ENCODE peak calls at places on chromosomes 2 and 18, in five cellular contexts. One of them, this sample, is unnamed.

GRCh38 chr2:48249631-48250473 is 280.1 kb upstream of the STON1 start:
- DNase-seq in KBM-7: peak
- DNase-seq in stimulated activated CD4-positive, alpha-beta T cell treated with anti-CD3 and anti-CD28 coated beads, Interleukin-12 subunit alpha, Interleukin-12 subunit beta, amount 100 ng/mL, for 4 hours: no peak
- DNase-seq in GM10248: no peak
- DNase-seq in OCI-LY7: no peak
- DNase-seq in this sample: peak

GRCh38 chr2:188983427-188984101 is 9.4 kb downstream of the COL3A1 start:
- DNase-seq in KBM-7: no peak
- DNase-seq in stimulated activated CD4-positive, alpha-beta T cell treated with anti-CD3 and anti-CD28 coated beads, Interleukin-12 subunit alpha, Interleukin-12 subunit beta, amount 100 ng/mL, for 4 hours: no peak
- DNase-seq in GM10248: no peak
- DNase-seq in OCI-LY7: peak
- DNase-seq in this sample: peak

GRCh38 chr18:75683426-75683825 is 255.9 kb upstream of the SMIM21 start:
- DNase-seq in KBM-7: no peak
- DNase-seq in stimulated activated CD4-positive, alpha-beta T cell treated with anti-CD3 and anti-CD28 coated beads, Interleukin-12 subunit alpha, Interleukin-12 subunit beta, amount 100 ng/mL, for 4 hours: no peak
- DNase-seq in GM10248: no peak
- DNase-seq in OCI-LY7: no peak
- DNase-seq in this sample: no peak

GRCh38 chr2:224211821-224212220 is 172.7 kb upstream of the SERPINE2 start:
- DNase-seq in KBM-7: no peak
- DNase-seq in stimulated activated CD4-positive, alpha-beta T cell treated with anti-CD3 and anti-CD28 coated beads, Interleukin-12 subunit alpha, Interleukin-12 subunit beta, amount 100 ng/mL, for 4 hours: no peak
- DNase-seq in GM10248: no peak
- DNase-seq in OCI-LY7: peak
- DNase-seq in this sample: no peak

GRCh38 chr2:68837164-68837860 is 33.9 kb downstream of the BMP10 start:
- DNase-seq in KBM-7: peak
- DNase-seq in stimulated activated CD4-positive, alpha-beta T cell treated with anti-CD3 and anti-CD28 coated beads, Interleukin-12 subunit alpha, Interleukin-12 subunit beta, amount 100 ng/mL, for 4 hours: peak
- DNase-seq in GM10248: peak
- DNase-seq in OCI-LY7: peak
- DNase-seq in this sample: peak

GRCh38 chr2:100812141-100812540 is 7.8 kb upstream of the NPAS2 start:
- DNase-seq in KBM-7: no peak
- DNase-seq in stimulated activated CD4-positive, alpha-beta T cell treated with anti-CD3 and anti-CD28 coated beads, Interleukin-12 subunit alpha, Interleukin-12 subunit beta, amount 100 ng/mL, for 4 hours: no peak
- DNase-seq in GM10248: no peak
- DNase-seq in OCI-LY7: no peak
- DNase-seq in this sample: no peak

GRCh38 chr2:176582990-176583481 is 313.8 kb downstream of the MTX2 start:
- DNase-seq in KBM-7: no peak
- DNase-seq in stimulated activated CD4-positive, alpha-beta T cell treated with anti-CD3 and anti-CD28 coated beads, Interleukin-12 subunit alpha, Interleukin-12 subunit beta, amount 100 ng/mL, for 4 hours: no peak
- DNase-seq in GM10248: no peak
- DNase-seq in OCI-LY7: no peak
- DNase-seq in this sample: peak

GRCh38 chr2:10590742-10591141 is 99.0 kb downstream of the NOL10 start:
- DNase-seq in KBM-7: no peak
- DNase-seq in stimulated activated CD4-positive, alpha-beta T cell treated with anti-CD3 and anti-CD28 coated beads, Interleukin-12 subunit alpha, Interleukin-12 subunit beta, amount 100 ng/mL, for 4 hours: no peak
- DNase-seq in GM10248: no peak
- DNase-seq in OCI-LY7: no peak
- DNase-seq in this sample: no peak

GRCh38 chr18:50797147-50797546 is 22.7 kb downstream of the MRO start:
- DNase-seq in KBM-7: no peak
- DNase-seq in stimulated activated CD4-positive, alpha-beta T cell treated with anti-CD3 and anti-CD28 coated beads, Interleukin-12 subunit alpha, Interleukin-12 subunit beta, amount 100 ng/mL, for 4 hours: no peak
- DNase-seq in GM10248: no peak
- DNase-seq in OCI-LY7: no peak
- DNase-seq in this sample: no peak

GRCh38 chr2:237704476-237705224 is 77.3 kb downstream of the LRRFIP1 start:
- DNase-seq in KBM-7: peak
- DNase-seq in stimulated activated CD4-positive, alpha-beta T cell treated with anti-CD3 and anti-CD28 coated beads, Interleukin-12 subunit alpha, Interleukin-12 subunit beta, amount 100 ng/mL, for 4 hours: no peak
- DNase-seq in GM10248: no peak
- DNase-seq in OCI-LY7: no peak
- DNase-seq in this sample: no peak

GRCh38 chr2:119311371-119311770 is 55.3 kb downstream of the C2orf76 start:
- DNase-seq in KBM-7: peak
- DNase-seq in stimulated activated CD4-positive, alpha-beta T cell treated with anti-CD3 and anti-CD28 coated beads, Interleukin-12 subunit alpha, Interleukin-12 subunit beta, amount 100 ng/mL, for 4 hours: no peak
- DNase-seq in GM10248: no peak
- DNase-seq in OCI-LY7: peak
- DNase-seq in this sample: no peak

GRCh38 chr2:23497063-23497462 is 112.1 kb downstream of the KLHL29 start:
- DNase-seq in KBM-7: peak
- DNase-seq in stimulated activated CD4-positive, alpha-beta T cell treated with anti-CD3 and anti-CD28 coated beads, Interleukin-12 subunit alpha, Interleukin-12 subunit beta, amount 100 ng/mL, for 4 hours: peak
- DNase-seq in GM10248: no peak
- DNase-seq in OCI-LY7: no peak
- DNase-seq in this sample: no peak

This sample was measured in HepG2.